ENCODE peak calls at places on chromosomes 11 and 22, in five cellular contexts. One of them, this sample, is unnamed.

GRCh38 chr11:78094250-78094649 is 14.6 kb upstream of the NDUFC2 start:
- DNase-seq in Daoy: no peak
- DNase-seq in right cardiac atrium: no peak
- DNase-seq in GDM1: no peak
- DNase-seq in GM10248: no peak
- DNase-seq in this sample: no peak

GRCh38 chr11:71936825-71937224 is 8.0 kb downstream of the RNF121 start:
- DNase-seq in right cardiac atrium: no peak
- DNase-seq in Daoy: no peak
- DNase-seq in GM10248: no peak
- DNase-seq in GDM1: no peak
- DNase-seq in this sample: no peak

GRCh38 chr11:34356918-34357645 is 728 bp downstream of the ABTB2 start:
- DNase-seq in GDM1: no peak
- DNase-seq in right cardiac atrium: peak; percentile 84
- DNase-seq in Daoy: peak; percentile 58
- DNase-seq in GM10248: peak; percentile 42
- DNase-seq in this sample: peak; percentile 32

GRCh38 chr11:93567406-93567819 is 24.2 kb upstream of the SMCO4 start:
- DNase-seq in Daoy: peak; percentile 9
- DNase-seq in GM10248: no peak
- DNase-seq in right cardiac atrium: peak; percentile 91
- DNase-seq in GDM1: no peak
- DNase-seq in this sample: no peak

GRCh38 chr11:10622957-10623787 is 54.7 kb upstream of the LYVE1 start:
- DNase-seq in GDM1: no peak
- DNase-seq in right cardiac atrium: peak; percentile 70
- DNase-seq in GM10248: peak; percentile 36
- DNase-seq in Daoy: no peak
- DNase-seq in this sample: peak; percentile 94

GRCh38 chr22:29704528-29705285 is 15.1 kb upstream of the CABP7 start:
- DNase-seq in GM10248: no peak
- DNase-seq in GDM1: no peak
- DNase-seq in Daoy: peak; percentile 55
- DNase-seq in right cardiac atrium: peak; percentile 70
- DNase-seq in this sample: no peak

GRCh38 chr11:119696378-119697157 is 32.4 kb downstream of the NECTIN1 start:
- DNase-seq in GM10248: no peak
- DNase-seq in Daoy: no peak
- DNase-seq in GDM1: no peak
- DNase-seq in right cardiac atrium: no peak
- DNase-seq in this sample: no peak

GRCh38 chr11:19713221-19714092 is 820 bp downstream of the NAV2 start:
- DNase-seq in right cardiac atrium: peak; percentile 68
- DNase-seq in GDM1: no peak
- DNase-seq in GM10248: no peak
- DNase-seq in Daoy: peak; percentile 21
- DNase-seq in this sample: no peak

GRCh38 chr11:62709262-62710000 is 2.0 kb downstream of the GNG3 start:
- DNase-seq in GM10248: peak; percentile 93
- DNase-seq in right cardiac atrium: peak; percentile 98
- DNase-seq in GDM1: peak; percentile 95
- DNase-seq in Daoy: peak; percentile 97
- DNase-seq in this sample: no peak

GRCh38 chr11:105642870-105643269 is 33.0 kb downstream of the GRIA4 start:
- DNase-seq in GM10248: no peak
- DNase-seq in right cardiac atrium: no peak
- DNase-seq in Daoy: no peak
- DNase-seq in GDM1: no peak
- DNase-seq in this sample: no peak

GRCh38 chr11:79617561-79617960 is 176.7 kb upstream of the TENM4 start:
- DNase-seq in right cardiac atrium: no peak
- DNase-seq in GDM1: no peak
- DNase-seq in GM10248: no peak
- DNase-seq in Daoy: peak; percentile 2
- DNase-seq in this sample: no peak

This sample was measured in Kasumi-1.